ENCODE peak calls at places on chromosome 20, in six cellular contexts. B is GM20000, T is putamen, N is tibial artery, L is epithelial cell of proximal tubule, C is HFF-Myc. J is an unnamed sample.

GRCh38 chr20:44805335-44805734 is 5.0 kb downstream of the RIMS4 start:
- DNase-seq in C (no peak), L (no peak), B (no peak), T (no peak), N (peak), J (no peak)

GRCh38 chr20:11846131-11846530 is 71.6 kb upstream of the BTBD3 start:
- DNase-seq in C (no peak), L (no peak), N (no peak), T (no peak), B (no peak), J (no peak)

GRCh38 chr20:1769491-1769890 is 111.9 kb upstream of the SIRPG start:
- DNase-seq in B (no peak), L (no peak), N (no peak), T (no peak), C (no peak), J (no peak)

GRCh38 chr20:49948809-49949507 is 12.8 kb downstream of the RNF114 start:
- DNase-seq in T (no peak), L (no peak), B (no peak), N (no peak), C (peak), J (no peak)

GRCh38 chr20:19977373-19977770 is 39.8 kb upstream of the NAA20 start:
- DNase-seq in L (no peak), T (no peak), B (no peak), C (no peak), N (no peak), J (no peak)

GRCh38 chr20:24778585-24779031 is 170.5 kb upstream of the CST7 start:
- DNase-seq in L (no peak), N (peak), B (no peak), T (no peak), C (no peak), J (no peak)

GRCh38 chr20:23007886-23008285 is 27.2 kb upstream of the SSTR4 start:
- DNase-seq in T (no peak), C (no peak), B (no peak), N (no peak), L (no peak), J (no peak)

GRCh38 chr20:57395111-57395959 is 4.1 kb downstream of the RBM38 start:
- DNase-seq in N (peak), L (no peak), C (no peak), B (no peak), T (peak), J (no peak)

GRCh38 chr20:34639755-34640222 is 37.1 kb downstream of the PIGU start:
- DNase-seq in N (no peak), B (no peak), C (no peak), L (no peak), T (no peak), J (no peak)

GRCh38 chr20:3432844-3433243 is 25.4 kb upstream of the DNAAF9 start:
- DNase-seq in L (no peak), T (no peak), C (no peak), B (no peak), N (no peak), J (no peak)